ENCODE peak calls at places on chromosomes 1 and 21, in six cellular contexts. R, M, V, H, U and K are unnamed samples.

GRCh38 chr1:61101461-61102440 is 19.4 kb downstream of the NFIA start:
- DNase-seq in M (no peak), V (no peak), H (no peak), R (no peak), U (no peak), K (no peak)

GRCh38 chr1:243254233-243254926 is 701 bp downstream of the CEP170 start:
- DNase-seq in M (no peak), H (peak), R (peak), U (peak), V (peak), K (peak)

GRCh38 chr1:206693029-206693428 is 8.3 kb downstream of the MAPKAPK2 start:
- DNase-seq in U (no peak), V (no peak), H (no peak), M (no peak), R (peak), K (no peak)

GRCh38 chr1:24742090-24742938 is 2.9 kb upstream of the CLIC4 start:
- DNase-seq in H (peak), R (peak), M (no peak), U (no peak), V (no peak), K (no peak)

GRCh38 chr1:22107126-22107525 is 35.8 kb downstream of the WNT4 start:
- DNase-seq in H (no peak), U (no peak), R (no peak), V (no peak), M (no peak), K (no peak)

GRCh38 chr1:149925751-149926150 is 1.9 kb downstream of the SF3B4 start:
- DNase-seq in V (no peak), U (no peak), R (no peak), M (no peak), H (no peak), K (no peak)

GRCh38 chr1:85201340-85202091 is 700 bp upstream of the SYDE2 start:
- DNase-seq in V (peak), M (peak), U (peak), R (peak), H (peak), K (peak)

GRCh38 chr1:203813581-203814341 is 18.3 kb downstream of the ZBED6 start:
- DNase-seq in U (no peak), V (no peak), R (no peak), H (no peak), M (no peak), K (no peak)

GRCh38 chr1:151579436-151580225 is 32.2 kb upstream of the SNX27 start:
- DNase-seq in M (no peak), R (no peak), H (no peak), V (no peak), U (no peak), K (no peak)

GRCh38 chr21:35199733-35200015 is 150.6 kb upstream of the RUNX1 start:
- DNase-seq in R (no peak), U (no peak), H (no peak), M (no peak), V (no peak), K (no peak)

GRCh38 chr1:168246506-168246905 is 20.7 kb downstream of the SFT2D2 start:
- DNase-seq in V (no peak), U (no peak), H (no peak), M (no peak), R (no peak), K (no peak)

GRCh38 chr1:46096269-46097148 is 35.9 kb downstream of the PIK3R3 start:
- DNase-seq in H (no peak), U (no peak), V (no peak), M (no peak), R (no peak), K (peak)

GRCh38 chr1:3341236-3341994 is 113.0 kb upstream of the ARHGEF16 start:
- DNase-seq in H (no peak), R (no peak), U (no peak), M (no peak), V (no peak), K (no peak)

GRCh38 chr1:162676087-162676486 is 43.8 kb downstream of the DDR2 start:
- DNase-seq in M (no peak), V (no peak), R (no peak), H (no peak), U (no peak), K (no peak)

GRCh38 chr21:31531967-31532366 is 127.5 kb upstream of the SOD1 start:
- DNase-seq in R (no peak), V (no peak), H (no peak), U (no peak), M (no peak), K (peak)

GRCh38 chr1:145778146-145778540 is 45.8 kb downstream of the RNF115 start:
- DNase-seq in H (no peak), R (no peak), V (no peak), M (no peak), U (no peak), K (no peak)

GRCh38 chr1:74470262-74470661 is 42.1 kb downstream of the LRRC53 start:
- DNase-seq in U (no peak), M (no peak), H (no peak), R (no peak), V (no peak), K (no peak)

GRCh38 chr1:27552911-27553420 is 51.0 kb downstream of the AHDC1 start:
- DNase-seq in R (no peak), H (no peak), U (no peak), M (no peak), V (no peak), K (no peak)

GRCh38 chr1:230312676-230313075 is 113.5 kb downstream of the PGBD5 start:
- DNase-seq in M (no peak), H (no peak), U (no peak), V (no peak), R (no peak), K (no peak)

GRCh38 chr1:63928197-63929105 is 154.6 kb downstream of the ROR1 start:
- DNase-seq in M (no peak), R (no peak), V (no peak), U (no peak), H (no peak), K (no peak)

GRCh38 chr1:161307230-161307768 is 2.5 kb downstream of the MPZ start:
- DNase-seq in M (no peak), R (peak), U (peak), H (no peak), V (no peak), K (no peak)

GRCh38 chr21:46151989-46152938 is 3.1 kb downstream of the FTCD start:
- DNase-seq in V (no peak), R (no peak), H (no peak), M (no peak), U (no peak), K (no peak)

GRCh38 chr1:200877839-200878551 is 5.2 kb downstream of the GPR25 start:
- DNase-seq in V (no peak), U (no peak), R (no peak), H (no peak), M (no peak), K (no peak)

GRCh38 chr1:205739348-205740160 is 10.4 kb downstream of the NUCKS1 start:
- DNase-seq in R (no peak), H (peak), U (no peak), V (no peak), M (no peak), K (no peak)

GRCh38 chr1:8599813-8600212 is 217.6 kb downstream of the RERE start:
- DNase-seq in H (no peak), R (no peak), V (no peak), M (no peak), U (no peak), K (no peak)

GRCh38 chr1:8985915-8986813 is 40.1 kb downstream of the SLC2A7 start:
- DNase-seq in H (peak), R (peak), U (no peak), V (peak), M (no peak), K (no peak)

GRCh38 chr1:53365405-53366063 is 37.7 kb upstream of the LRP8 start:
- DNase-seq in R (no peak), H (no peak), M (peak), U (no peak), V (no peak), K (no peak)